ENCODE peak calls at places on chromosomes 13 and 19, in six cellular contexts. U, J, P, H, Z and L are unnamed samples.
A peak's percentile ranks its signal among the peaks of the same experiment; 100 is the strongest.

GRCh38 chr13:110424596-110425443 is 117.7 kb downstream of the COL4A2 start:
- DNase-seq in Z (no peak), J (no peak), U (no peak), H (no peak), P (no peak), L (no peak)

GRCh38 chr19:497861-498590 is 1.7 kb downstream of the MADCAM1 start:
- DNase-seq in U (no peak), Z (no peak), H (no peak), J (no peak), P (no peak), L (no peak)

GRCh38 chr19:13195678-13196077 is 45.5 kb downstream of the IER2 start:
- DNase-seq in J (peak; percentile 59), H (no peak), Z (no peak), U (no peak), P (no peak), L (no peak)

GRCh38 chr13:114128624-114129522 is 3.5 kb downstream of the RASA3 start:
- DNase-seq in Z (no peak), U (no peak), H (no peak), J (peak; percentile 89), P (peak; percentile 91), L (peak; percentile 97)

GRCh38 chr19:4910594-4911273 is 1.4 kb downstream of the UHRF1 start:
- DNase-seq in P (peak; percentile 55), H (no peak), U (no peak), J (no peak), Z (no peak), L (peak; percentile 87)

GRCh38 chr13:28475916-28476725 is 18.8 kb downstream of the FLT1 start:
- DNase-seq in U (no peak), J (no peak), Z (no peak), H (peak; percentile 77), P (peak; percentile 95), L (peak; percentile 91)

GRCh38 chr13:31154939-31155338 is 6.8 kb downstream of the HSPH1 start:
- DNase-seq in Z (no peak), P (no peak), U (no peak), J (no peak), H (no peak), L (no peak)

GRCh38 chr13:47005761-47006414 is 109.0 kb upstream of the HTR2A start:
- DNase-seq in P (no peak), Z (no peak), J (no peak), H (no peak), U (no peak), L (no peak)

GRCh38 chr19:308471-309205 is 17.4 kb upstream of the PLPP2 start:
- DNase-seq in H (no peak), J (no peak), U (no peak), Z (no peak), P (no peak), L (no peak)

GRCh38 chr19:18282788-18283141 is 1.3 kb upstream of the JUND start:
- DNase-seq in Z (no peak), H (no peak), U (no peak), J (no peak), P (no peak), L (no peak)

GRCh38 chr13:64158910-64159309 is 2743.3 kb upstream of the PCDH20 start:
- DNase-seq in J (no peak), H (no peak), P (peak; percentile 74), Z (no peak), U (no peak), L (peak; percentile 79)

GRCh38 chr19:2290441-2291184 is 8.6 kb upstream of the PEAK3 start:
- DNase-seq in U (no peak), H (no peak), J (peak; percentile 25), Z (no peak), P (no peak), L (no peak)